ENCODE peak calls at places on chromosomes 1 and 21, in ten cellular contexts. B is gastrocnemius medialis; O is Calu3; T is stimulated activated CD4-positive, alpha-beta T cell treated with anti-CD3 and anti-CD28 coated beads, Interleukin-1b, Interleukin-23, amount 100 ng/mL, for 4 hours; J is non-pigmented ciliary epithelial cell; X is T-helper 2 cell; P is T47D; G is M059J; S is activated CD8-positive, alpha-beta T cell treated with anti-CD3 and anti-CD28 coated beads for 36 hours; I is iPS-NIHi11. F is an unnamed sample.

GRCh38 chr1:54081306-54082270 is 28.2 kb downstream of the TCEANC2 start:
- DNase-seq in B (no peak), O (peak), T (peak), J (peak), X (peak), P (peak), G (peak), S (peak), I (peak), F (peak)

GRCh38 chr1:15942661-15943514 is 33.0 kb downstream of the ZBTB17 start:
- DNase-seq in B (no peak), O (no peak), T (no peak), J (no peak), X (no peak), P (no peak), G (no peak), S (no peak), I (no peak), F (no peak)

GRCh38 chr1:54671985-54672608 is 30.5 kb downstream of the MROH7 start:
- DNase-seq in B (no peak), O (peak), T (peak), J (peak), X (peak), P (peak), G (peak), S (peak), I (peak), F (peak)

GRCh38 chr1:66261370-66261769 is 272.6 kb upstream of the SGIP1 start:
- DNase-seq in B (no peak), O (no peak), T (no peak), J (no peak), X (no peak), P (no peak), G (no peak), S (no peak), I (no peak), F (no peak)

GRCh38 chr1:234214129-234214910 is 158.9 kb upstream of the COA6 start:
- DNase-seq in B (no peak), O (peak), T (peak), J (no peak), X (peak), P (no peak), G (peak), S (peak), I (peak), F (peak)

GRCh38 chr1:54277451-54278355 is 77.7 kb downstream of the MRPL37 start:
- DNase-seq in B (peak), O (no peak), T (no peak), J (no peak), X (no peak), P (no peak), G (no peak), S (no peak), I (no peak), F (no peak)

GRCh38 chr1:18557621-18558465 is 72.8 kb upstream of the PAX7 start:
- DNase-seq in B (no peak), O (peak), T (peak), J (no peak), X (no peak), P (peak), G (peak), S (peak), I (peak), F (peak)

GRCh38 chr1:33583567-33583966 is 111.1 kb downstream of the ZSCAN20 start:
- DNase-seq in B (no peak), O (no peak), T (no peak), J (no peak), X (no peak), P (no peak), G (no peak), S (no peak), I (no peak), F (no peak)

GRCh38 chr1:60540176-60540575 is 466.6 kb upstream of the C1orf87 start:
- DNase-seq in B (no peak), O (no peak), T (no peak), J (no peak), X (no peak), P (no peak), G (no peak), S (no peak), I (no peak), F (no peak)

GRCh38 chr1:230307213-230307612 is 118.9 kb downstream of the PGBD5 start:
- DNase-seq in B (no peak), O (peak), T (no peak), J (no peak), X (no peak), P (no peak), G (no peak), S (no peak), I (no peak), F (no peak)

GRCh38 chr1:221327954-221328353 is 413.9 kb downstream of the DUSP10 start:
- DNase-seq in B (no peak), O (no peak), T (no peak), J (no peak), X (no peak), P (no peak), G (no peak), S (no peak), I (no peak), F (no peak)

GRCh38 chr1:147547065-147547464 is 5.8 kb downstream of the BCL9 start:
- DNase-seq in B (no peak), O (no peak), T (no peak), J (no peak), X (no peak), P (no peak), G (no peak), S (no peak), I (no peak), F (no peak)

GRCh38 chr1:94636625-94637024 is 95.1 kb upstream of the F3 start:
- DNase-seq in B (no peak), O (no peak), T (no peak), J (no peak), X (no peak), P (no peak), G (no peak), S (no peak), I (no peak), F (no peak)

GRCh38 chr1:41870076-41870562 is 48.6 kb downstream of the HIVEP3 start:
- DNase-seq in B (no peak), O (no peak), T (no peak), J (no peak), X (no peak), P (no peak), G (peak), S (peak), I (no peak), F (no peak)

GRCh38 chr1:27637052-27637451 is 2.1 kb upstream of the FGR start:
- DNase-seq in B (no peak), O (no peak), T (no peak), J (no peak), X (no peak), P (no peak), G (peak), S (peak), I (no peak), F (peak)

GRCh38 chr21:35043549-35043948 is 5.6 kb downstream of the RUNX1 start:
- DNase-seq in B (no peak), O (no peak), T (no peak), J (no peak), X (no peak), P (no peak), G (no peak), S (peak), I (no peak), F (peak)

GRCh38 chr1:9061949-9062555 is 7.4 kb downstream of the SLC2A5 start:
- DNase-seq in B (no peak), O (no peak), T (no peak), J (no peak), X (no peak), P (no peak), G (peak), S (no peak), I (no peak), F (no peak)

GRCh38 chr1:51576085-51576444 is 40.8 kb upstream of the OSBPL9 start:
- DNase-seq in B (no peak), O (no peak), T (no peak), J (no peak), X (no peak), P (no peak), G (no peak), S (peak), I (no peak), F (no peak)

GRCh38 chr1:84103197-84103992 is 40.7 kb upstream of the PRKACB start:
- DNase-seq in B (no peak), O (peak), T (no peak), J (peak), X (no peak), P (peak), G (peak), S (peak), I (peak), F (peak)

GRCh38 chr1:27659497-27660299 is 12.3 kb downstream of the IFI6 start:
- DNase-seq in B (peak), O (peak), T (peak), J (no peak), X (peak), P (peak), G (peak), S (peak), I (peak), F (peak)

GRCh38 chr1:8976896-8977295 is 31.2 kb downstream of the CA6 start:
- DNase-seq in B (no peak), O (no peak), T (no peak), J (no peak), X (no peak), P (no peak), G (no peak), S (no peak), I (no peak), F (no peak)

GRCh38 chr1:165484532-165484931 is 39.6 kb upstream of the RXRG start:
- DNase-seq in B (no peak), O (no peak), T (no peak), J (no peak), X (no peak), P (no peak), G (no peak), S (no peak), I (no peak), F (no peak)

GRCh38 chr1:97143236-97143882 is 421.8 kb downstream of the PTBP2 start:
- DNase-seq in B (no peak), O (no peak), T (no peak), J (no peak), X (no peak), P (no peak), G (peak), S (no peak), I (no peak), F (no peak)

GRCh38 chr1:200129480-200129879 is 102.0 kb downstream of the NR5A2 start:
- DNase-seq in B (no peak), O (no peak), T (no peak), J (no peak), X (no peak), P (no peak), G (no peak), S (peak), I (peak), F (peak)

GRCh38 chr21:46110499-46111192 is 12.7 kb downstream of the COL6A2 start:
- DNase-seq in B (peak), O (no peak), T (no peak), J (no peak), X (no peak), P (peak), G (no peak), S (no peak), I (peak), F (peak)

GRCh38 chr1:243312962-243313634 is 57.3 kb downstream of the SDCCAG8 start:
- DNase-seq in B (no peak), O (no peak), T (no peak), J (no peak), X (no peak), P (no peak), G (no peak), S (no peak), I (no peak), F (no peak)

GRCh38 chr1:182175340-182176068 is 114.0 kb upstream of the ZNF648 start:
- DNase-seq in B (no peak), O (peak), T (no peak), J (no peak), X (no peak), P (no peak), G (no peak), S (no peak), I (no peak), F (no peak)

GRCh38 chr1:205811660-205812059 is 1.3 kb downstream of the SLC41A1 start:
- DNase-seq in B (peak), O (no peak), T (no peak), J (no peak), X (no peak), P (no peak), G (peak), S (no peak), I (no peak), F (no peak)

GRCh38 chr1:162912061-162912667 is 51.2 kb upstream of the CCDC190 start:
- DNase-seq in B (no peak), O (no peak), T (no peak), J (no peak), X (no peak), P (no peak), G (peak), S (no peak), I (no peak), F (no peak)

GRCh38 chr1:9753121-9753531 is 70.6 kb downstream of the CLSTN1 start:
- DNase-seq in B (no peak), O (no peak), T (no peak), J (peak), X (no peak), P (no peak), G (peak), S (no peak), I (no peak), F (no peak)

GRCh38 chr1:209455133-209455532 is 128.4 kb upstream of the CAMK1G start:
- DNase-seq in B (no peak), O (no peak), T (no peak), J (no peak), X (no peak), P (no peak), G (peak), S (peak), I (no peak), F (no peak)

GRCh38 chr1:201503397-201504176 is 3.3 kb downstream of the CSRP1 start:
- DNase-seq in B (no peak), O (peak), T (no peak), J (peak), X (no peak), P (peak), G (peak), S (no peak), I (peak), F (no peak)

GRCh38 chr1:9413143-9413876 is 120.6 kb downstream of the SPSB1 start:
- DNase-seq in B (peak), O (peak), T (peak), J (peak), X (peak), P (no peak), G (peak), S (peak), I (peak), F (peak)

GRCh38 chr1:52142220-52143153 is 598 bp downstream of the ZFYVE9 start:
- DNase-seq in B (peak), O (peak), T (no peak), J (no peak), X (peak), P (peak), G (peak), S (peak), I (peak), F (peak)

GRCh38 chr1:15353839-15354579 is 55.7 kb upstream of the EFHD2 start:
- DNase-seq in B (no peak), O (no peak), T (no peak), J (no peak), X (no peak), P (no peak), G (no peak), S (no peak), I (no peak), F (no peak)

GRCh38 chr1:182762536-182762935 is 27.0 kb upstream of the NPL start:
- DNase-seq in B (no peak), O (no peak), T (no peak), J (no peak), X (no peak), P (no peak), G (no peak), S (no peak), I (no peak), F (no peak)

GRCh38 chr1:28449904-28450303 is 55.9 kb upstream of the RCC1 start:
- DNase-seq in B (no peak), O (no peak), T (no peak), J (no peak), X (peak), P (no peak), G (peak), S (peak), I (no peak), F (peak)

GRCh38 chr1:66283583-66284041 is 250.3 kb upstream of the SGIP1 start:
- DNase-seq in B (no peak), O (no peak), T (no peak), J (no peak), X (no peak), P (no peak), G (peak), S (peak), I (no peak), F (peak)

GRCh38 chr1:168195199-168196135 is 16.7 kb downstream of the TIPRL start:
- DNase-seq in B (no peak), O (no peak), T (no peak), J (no peak), X (no peak), P (no peak), G (no peak), S (no peak), I (no peak), F (no peak)

GRCh38 chr1:43914576-43915525 is 18.8 kb upstream of the ARTN start:
- DNase-seq in B (no peak), O (no peak), T (no peak), J (no peak), X (no peak), P (no peak), G (no peak), S (no peak), I (no peak), F (no peak)